ENCODE peak calls at places on chromosomes 4 and X, in seven cellular contexts. U, F, W, N, Y, L and R are unnamed samples.

GRCh38 chr4:148116264-148116663 is 325.9 kb downstream of the NR3C2 start:
- DNase-seq in U (peak; percentile 66), F (no peak), W (peak; percentile 81), N (no peak), Y (no peak), L (no peak), R (no peak)

GRCh38 chr4:165175879-165176278 is 31.5 kb upstream of the KLHL2 start:
- DNase-seq in U (peak; percentile 7), F (no peak), W (no peak), N (no peak), Y (no peak), L (no peak), R (no peak)

GRCh38 chr4:165631208-165631894 is 241.7 kb upstream of the TLL1 start:
- DNase-seq in U (peak; percentile 20), F (no peak), W (no peak), N (no peak), Y (no peak), L (no peak), R (no peak)

GRCh38 chrX:48516285-48516684 is 5.3 kb upstream of the EBP start:
- DNase-seq in U (no peak), F (no peak), W (no peak), N (no peak), Y (no peak), L (no peak), R (no peak)

GRCh38 chr4:5474756-5475155 is 233.6 kb downstream of the EVC2 start:
- DNase-seq in U (peak; percentile 17), F (no peak), W (no peak), N (peak; percentile 22), Y (no peak), L (no peak), R (no peak)

GRCh38 chrX:133415276-133416105 is at the start of gene GPC4:
- DNase-seq in U (peak; percentile 4), F (no peak), W (no peak), N (peak; percentile 11), Y (peak; percentile 17), L (no peak), R (peak; percentile 64)

GRCh38 chr4:45331796-45332195 is 605.4 kb upstream of the GNPDA2 start:
- DNase-seq in U (no peak), F (no peak), W (no peak), N (no peak), Y (no peak), L (no peak), R (no peak)

GRCh38 chrX:45524296-45524695 is 323.6 kb upstream of the DIPK2B start:
- DNase-seq in U (peak; percentile 86), F (no peak), W (no peak), N (no peak), Y (no peak), L (no peak), R (no peak)

GRCh38 chrX:153474718-153475117 is 4.3 kb upstream of the HAUS7 start:
- DNase-seq in U (peak; percentile 61), F (peak; percentile 52), W (peak; percentile 21), N (no peak), Y (peak; percentile 11), L (no peak), R (peak; percentile 13)

GRCh38 chr4:81427605-81427922 is 44.1 kb downstream of the RASGEF1B start:
- DNase-seq in U (no peak), F (no peak), W (no peak), N (no peak), Y (no peak), L (no peak), R (peak; percentile 4)

GRCh38 chr4:86978709-86979108 is 43.9 kb downstream of the AFF1 start:
- DNase-seq in U (no peak), F (no peak), W (no peak), N (no peak), Y (no peak), L (no peak), R (no peak)

GRCh38 chr4:4377683-4378082 is 9.2 kb upstream of the NSG1 start:
- DNase-seq in U (peak; percentile 40), F (no peak), W (no peak), N (no peak), Y (no peak), L (no peak), R (no peak)

GRCh38 chr4:10161146-10161545 is 44.5 kb upstream of the WDR1 start:
- DNase-seq in U (peak; percentile 39), F (no peak), W (no peak), N (no peak), Y (no peak), L (no peak), R (no peak)

GRCh38 chr4:74449571-74450297 is 4.8 kb downstream of the AREG start:
- DNase-seq in U (peak; percentile 45), F (no peak), W (no peak), N (peak; percentile 9), Y (no peak), L (no peak), R (no peak)